ENCODE peak calls at places on chromosomes 13 and 19, in five cellular contexts. Q, I, J, O and T are unnamed samples.

GRCh38 chr19:40443930-40444180 is 280 bp downstream of the SERTAD3 start:
- DNase-seq in O (no peak), J (no peak), Q (no peak), I (no peak), T (no peak)

GRCh38 chr13:75316427-75316826 is 165.5 kb downstream of the TBC1D4 start:
- DNase-seq in O (no peak), J (peak; percentile 6), I (no peak), Q (no peak), T (no peak)

GRCh38 chr13:20182231-20182846 is 10.4 kb downstream of the GJB2 start:
- DNase-seq in Q (peak; percentile 35), O (peak; percentile 88), I (no peak), J (peak; percentile 88), T (peak; percentile 12)

GRCh38 chr19:17235618-17236413 is 9.8 kb downstream of the OCEL1 start:
- DNase-seq in O (peak; percentile 88), Q (peak; percentile 64), J (peak; percentile 84), I (peak; percentile 48), T (peak; percentile 46)

GRCh38 chr19:45952691-45953505 is 20.8 kb downstream of the NOVA2 start:
- DNase-seq in Q (no peak), I (peak; percentile 70), O (peak; percentile 83), J (peak; percentile 83), T (no peak)

GRCh38 chr19:28020631-28021315 is 1192.2 kb downstream of the UQCRFS1 start:
- DNase-seq in J (no peak), I (no peak), O (no peak), Q (no peak), T (no peak)

GRCh38 chr13:94858856-94859811 is 146.8 kb upstream of the SOX21 start:
- DNase-seq in J (no peak), I (no peak), O (no peak), Q (no peak), T (no peak)

GRCh38 chr13:75934889-75935288 is 298.8 kb downstream of the LMO7 start:
- DNase-seq in O (no peak), Q (no peak), J (no peak), I (no peak), T (no peak)

GRCh38 chr19:48554385-48555091 is 2.6 kb downstream of the SULT2B1 start:
- DNase-seq in Q (no peak), I (peak; percentile 33), O (peak; percentile 67), J (peak; percentile 78), T (no peak)

GRCh38 chr13:34833562-34834182 is 108.4 kb upstream of the NBEA start:
- DNase-seq in Q (no peak), I (no peak), J (peak; percentile 7), O (peak; percentile 70), T (no peak)

GRCh38 chr13:28533441-28534166 is 38.7 kb upstream of the FLT1 start:
- DNase-seq in Q (no peak), I (no peak), J (no peak), O (peak; percentile 37), T (no peak)

GRCh38 chr13:57638147-57638890 is 6.8 kb downstream of the PCDH17 start:
- DNase-seq in J (no peak), I (no peak), O (no peak), Q (no peak), T (no peak)

GRCh38 chr19:44658069-44658727 is 13.1 kb upstream of the CEACAM19 start:
- DNase-seq in I (no peak), O (no peak), J (no peak), Q (no peak), T (no peak)

GRCh38 chr19:35041548-35042055 is at the start of gene HPN:
- DNase-seq in O (peak; percentile 96), I (peak; percentile 68), J (no peak), Q (no peak), T (no peak)

GRCh38 chr19:57241181-57241580 is 749 bp downstream of the ZNF805 start:
- DNase-seq in Q (no peak), J (peak; percentile 10), I (no peak), O (peak; percentile 26), T (no peak)

GRCh38 chr13:89865331-89865833 is 1482.1 kb upstream of the MIR17HG start:
- DNase-seq in I (no peak), Q (no peak), O (no peak), J (no peak), T (no peak)

GRCh38 chr19:35211545-35212230 is 16.9 kb downstream of the FAM187B start:
- DNase-seq in J (peak; percentile 40), O (no peak), Q (peak; percentile 84), I (no peak), T (peak; percentile 60)

GRCh38 chr13:113506025-113506685 is 15.6 kb upstream of the DCUN1D2 start:
- DNase-seq in I (no peak), Q (no peak), O (no peak), J (peak; percentile 85), T (no peak)

GRCh38 chr13:58619396-58620113 is 988.0 kb downstream of the PCDH17 start:
- DNase-seq in Q (no peak), O (no peak), I (no peak), J (no peak), T (no peak)

GRCh38 chr13:68816715-68817114 is 1290.9 kb upstream of the ATXN8OS start:
- DNase-seq in I (no peak), Q (no peak), O (no peak), J (no peak), T (no peak)

GRCh38 chr13:60453490-60453889 is 56.5 kb downstream of the TDRD3 start:
- DNase-seq in I (no peak), Q (no peak), O (no peak), J (no peak), T (no peak)

GRCh38 chr13:63696055-63696454 is 2280.4 kb upstream of the PCDH20 start:
- DNase-seq in J (no peak), Q (no peak), I (no peak), O (no peak), T (no peak)

GRCh38 chr19:1768248-1768647 is 14.9 kb downstream of the ONECUT3 start:
- DNase-seq in I (peak; percentile 54), O (no peak), Q (no peak), J (peak; percentile 49), T (no peak)

GRCh38 chr19:40668991-40669614 is 21.3 kb downstream of the NUMBL start:
- DNase-seq in Q (no peak), I (no peak), J (no peak), O (no peak), T (no peak)

GRCh38 chr13:22915442-22916082 is 265.2 kb upstream of the SGCG start:
- DNase-seq in J (no peak), Q (no peak), I (peak; percentile 77), O (peak; percentile 63), T (no peak)

GRCh38 chr19:42283248-42284065 is 14.4 kb downstream of the CIC start:
- DNase-seq in J (peak; percentile 91), I (peak; percentile 94), O (peak; percentile 98), Q (peak; percentile 94), T (peak; percentile 95)

GRCh38 chr19:29478578-29479565 is 46.9 kb upstream of the VSTM2B start:
- DNase-seq in O (peak; percentile 19), J (peak; percentile 17), I (peak; percentile 51), Q (no peak), T (no peak)

GRCh38 chr19:16571689-16572331 is 405 bp downstream of the SLC35E1 start:
- DNase-seq in I (no peak), J (peak; percentile 52), O (peak; percentile 76), Q (no peak), T (no peak)

GRCh38 chr19:14091885-14092462 is 1.4 kb upstream of the SAMD1 start:
- DNase-seq in O (peak; percentile 49), I (no peak), J (peak; percentile 77), Q (peak; percentile 27), T (peak; percentile 49)

GRCh38 chr19:19337120-19337519 is 16.5 kb downstream of the MAU2 start:
- DNase-seq in I (no peak), Q (no peak), O (no peak), J (no peak), T (no peak)

GRCh38 chr19:45973564-45974338 is at the start of gene NOVA2:
- DNase-seq in J (peak; percentile 59), Q (no peak), O (peak; percentile 42), I (peak; percentile 41), T (no peak)

GRCh38 chr13:114174529-114174941 is 4.5 kb upstream of the CFAP97D2 start:
- DNase-seq in J (no peak), Q (no peak), O (no peak), I (no peak), T (no peak)

GRCh38 chr19:48330012-48330681 is 4.8 kb downstream of the EMP3 start:
- DNase-seq in Q (peak; percentile 82), I (peak; percentile 55), J (peak; percentile 100), O (peak; percentile 98), T (peak; percentile 76)